ENCODE peak calls at places on chromosomes 3 and 15, in seven cellular contexts. P is HCT116; E is CD4-positive, alpha-beta memory T cell; N is kidney; I is choroid plexus epithelial cell; L is psoas muscle; X is astrocyte of the spinal cord. M is an unnamed sample.

GRCh38 chr15:70748281-70748747 is 15.0 kb downstream of the UACA start:
- DNase-seq in X (no peak), P (no peak), L (peak; percentile 65), I (no peak), E (no peak), N (peak; percentile 74), M (no peak)

GRCh38 chr15:33098082-33099058 is 96.1 kb downstream of the FMN1 start:
- DNase-seq in N (no peak), P (no peak), I (peak; percentile 87), E (no peak), L (no peak), X (peak; percentile 79), M (no peak)

GRCh38 chr15:48541659-48542334 is 103.7 kb downstream of the FBN1 start:
- DNase-seq in X (peak; percentile 88), L (no peak), E (no peak), P (no peak), N (no peak), I (peak; percentile 84), M (no peak)

GRCh38 chr3:135166266-135166825 is 371.3 kb downstream of the EPHB1 start:
- DNase-seq in L (no peak), N (no peak), X (no peak), E (no peak), P (no peak), I (no peak), M (no peak)

GRCh38 chr3:181637056-181637798 is 74.5 kb upstream of the SOX2 start:
- DNase-seq in L (no peak), P (no peak), E (no peak), X (no peak), I (no peak), N (no peak), M (no peak)

GRCh38 chr3:59423707-59424106 is 373.9 kb upstream of the CFAP20DC start:
- DNase-seq in E (no peak), N (no peak), X (no peak), P (no peak), L (no peak), I (no peak), M (no peak)

GRCh38 chr3:9600597-9600996 is 47.0 kb upstream of the LHFPL4 start:
- DNase-seq in P (no peak), X (no peak), E (no peak), I (no peak), N (peak; percentile 76), L (no peak), M (no peak)

GRCh38 chr3:58047806-58048205 is 39.6 kb downstream of the FLNB start:
- DNase-seq in N (no peak), L (no peak), P (no peak), I (peak; percentile 94), X (peak; percentile 89), E (no peak), M (no peak)

GRCh38 chr15:69132935-69133861 is 27.2 kb upstream of the GLCE start:
- DNase-seq in L (no peak), N (no peak), I (no peak), X (no peak), E (no peak), P (no peak), M (no peak)

GRCh38 chr15:26971303-26972018 is 480 bp downstream of the GABRG3 start:
- DNase-seq in P (no peak), I (no peak), N (no peak), E (no peak), X (no peak), L (no peak), M (no peak)

GRCh38 chr3:23113455-23114171 is 89.5 kb upstream of the UBE2E2 start:
- DNase-seq in X (peak; percentile 84), N (no peak), P (no peak), E (no peak), L (peak; percentile 16), I (peak; percentile 76), M (no peak)

GRCh38 chr3:183427206-183428139 is 946 bp downstream of the MCF2L2 start:
- DNase-seq in I (no peak), N (peak; percentile 73), L (no peak), X (no peak), P (no peak), E (no peak), M (no peak)

GRCh38 chr15:64916365-64916764 is 4.7 kb downstream of the ANKDD1A start:
- DNase-seq in E (no peak), L (no peak), X (no peak), I (no peak), N (peak; percentile 12), P (no peak), M (no peak)

GRCh38 chr3:27467545-27467944 is 16.6 kb downstream of the SLC4A7 start:
- DNase-seq in E (peak; percentile 42), L (no peak), X (peak; percentile 71), I (peak; percentile 81), P (no peak), N (no peak), M (no peak)

GRCh38 chr3:20074226-20075063 is 34.2 kb downstream of the KAT2B start:
- DNase-seq in X (no peak), I (no peak), P (no peak), N (no peak), L (no peak), E (no peak), M (no peak)
- H3K4me3 ChIP-seq in X (no peak overlapping the region), I (no peak overlapping the region), P (no peak overlapping the region), N (no peak overlapping the region), L (no peak overlapping the region), E (no peak overlapping the region), M (no peak overlapping the region)

DNA sequence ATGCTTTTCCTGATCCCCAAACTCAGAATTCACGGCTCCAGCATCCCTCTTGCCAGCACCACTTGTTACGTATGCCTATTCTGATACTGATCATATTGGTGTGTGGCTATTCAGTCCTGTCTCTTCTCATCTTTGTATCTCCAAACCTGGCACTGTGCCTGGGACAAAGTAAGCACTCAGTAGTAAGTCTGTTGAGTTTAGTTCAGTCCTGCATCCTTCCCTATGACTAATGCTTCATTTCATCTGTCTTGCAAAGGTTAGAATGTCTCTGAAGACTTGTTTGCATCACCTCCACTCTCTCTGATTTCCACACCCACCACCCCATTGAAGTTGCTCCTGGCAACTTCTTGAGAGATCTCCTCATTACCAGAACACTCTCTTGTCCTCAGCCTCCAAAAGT is 80.3 kb downstream of the HMG20A start:
- DNase-seq in L (no peak), E (no peak), N (no peak), P (no peak), X (peak; percentile 53), I (peak; percentile 91), M (no peak)
- H3K4me3 ChIP-seq in L (no peak overlapping the region), E (no peak overlapping the region), N (no peak overlapping the region), P (no peak overlapping the region), X (no peak overlapping the region), I (no peak overlapping the region), M (no peak overlapping the region)

DNA sequence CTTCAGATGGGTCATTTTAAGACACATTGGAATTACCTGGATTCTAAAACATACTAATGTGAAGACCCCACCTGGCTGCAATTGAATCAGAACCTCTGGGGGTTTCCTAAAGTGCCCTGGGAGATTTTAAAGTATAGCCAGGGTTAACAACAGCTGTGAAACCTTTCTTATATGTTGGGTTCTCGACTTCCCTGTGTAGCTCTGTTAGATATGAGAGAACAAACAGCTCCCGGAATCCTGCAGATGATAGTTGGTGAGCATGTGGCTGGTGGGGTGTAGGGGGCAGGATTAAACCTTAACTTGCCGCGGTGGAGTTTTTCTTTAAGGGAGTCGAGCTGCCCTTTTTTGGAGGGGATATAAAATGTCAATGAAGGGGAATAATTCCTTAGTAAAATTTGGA is 12.1 kb downstream of the PLCL2 start:
- DNase-seq in P (no peak), E (no peak), I (no peak), X (no peak), L (no peak), N (no peak), M (no peak)
- H3K4me3 ChIP-seq in P (no peak overlapping the region), E (no peak overlapping the region), I (no peak overlapping the region), X (no peak overlapping the region), L (peak overlapping the region; percentile 47), N (peak overlapping the region; percentile 59), M (no peak overlapping the region)

DNA sequence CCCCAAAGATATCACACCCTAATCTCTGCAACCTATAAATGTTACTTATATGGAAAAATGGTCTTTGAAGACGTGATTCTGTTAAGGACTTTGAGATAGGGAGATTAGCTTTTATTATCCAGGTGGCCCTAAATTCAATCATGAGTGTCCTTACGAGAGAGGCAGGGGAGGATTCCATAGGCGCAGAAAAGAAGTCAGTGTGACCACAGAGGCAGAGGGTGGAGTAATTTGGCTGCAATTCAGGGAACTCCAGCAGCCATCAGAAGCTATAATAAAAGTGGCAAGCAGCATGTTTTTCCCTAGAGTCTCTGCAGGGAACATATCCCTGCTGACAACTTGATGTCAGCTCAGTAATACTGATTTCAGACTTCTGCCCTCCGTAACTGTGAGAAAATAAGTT is 315.2 kb upstream of the ROBO2 start:
- DNase-seq in I (peak; percentile 11), L (no peak), N (no peak), X (no peak), E (no peak), P (no peak), M (no peak)
- H3K4me3 ChIP-seq in I (no peak overlapping the region), L (no peak overlapping the region), N (no peak overlapping the region), X (no peak overlapping the region), E (no peak overlapping the region), P (no peak overlapping the region), M (no peak overlapping the region)

DNA sequence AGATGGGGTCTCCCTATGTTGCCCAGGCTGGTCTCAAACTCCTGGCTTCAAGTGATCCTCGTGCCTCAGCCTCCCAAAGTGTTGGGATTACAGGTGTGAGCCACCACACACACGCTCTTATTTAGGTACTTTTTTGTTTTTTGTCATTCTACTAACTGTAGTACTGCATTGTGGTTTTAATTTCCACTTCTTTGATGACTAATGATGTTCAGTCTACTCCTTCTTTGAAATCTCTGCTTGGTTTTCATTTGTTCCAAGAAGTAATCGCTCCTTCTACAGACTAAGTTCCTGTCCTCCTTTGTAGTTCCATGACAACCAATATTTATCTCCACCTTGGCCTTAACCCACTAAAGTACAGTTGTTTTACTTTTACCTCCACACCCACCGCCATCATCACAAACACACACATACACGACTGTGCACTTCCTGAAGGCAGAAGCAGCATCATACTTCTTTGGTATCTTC is 529 bp upstream of the DLEC1 start:
- DNase-seq in E (peak; percentile 82), N (no peak), P (no peak), X (no peak), I (no peak), L (no peak), M (no peak)
- H3K4me3 ChIP-seq in E (no peak overlapping the region), N (peak overlapping the region; percentile 62), P (no peak overlapping the region), X (no peak overlapping the region), I (no peak overlapping the region), L (no peak overlapping the region), M (no peak overlapping the region)

GRCh38 chr3:143155756-143156155 is 36.2 kb downstream of the CHST2 start:
- DNase-seq in P (no peak), E (no peak), N (no peak), X (no peak), I (no peak), L (no peak), M (no peak)
- H3K4me3 ChIP-seq in P (no peak overlapping the region), E (no peak overlapping the region), N (no peak overlapping the region), X (no peak overlapping the region), I (no peak overlapping the region), L (no peak overlapping the region), M (no peak overlapping the region)